ENCODE peak calls at places on chromosomes 16 and 17, in nine cellular contexts. F is HCT116, M is stomach, O is prostate gland, B is lower leg skin, I is posterior vena cava, J is GM23248, Z is AML-193, D is MM.1S. N is an unnamed sample.

GRCh38 chr17:42307362-42307927 is 19.1 kb downstream of the STAT5A start:
- DNase-seq in D (no peak), M (no peak), I (no peak), Z (no peak), F (no peak), O (no peak), B (no peak), J (no peak), N (no peak)

GRCh38 chr16:12340151-12340733 is 363.7 kb downstream of the SNX29 start:
- DNase-seq in Z (no peak), D (peak; percentile 24), O (peak; percentile 36), B (no peak), I (no peak), F (peak; percentile 55), M (peak; percentile 41), J (peak; percentile 85), N (peak; percentile 24)

GRCh38 chr17:5592382-5592781 is 8.1 kb upstream of the NLRP1 start:
- DNase-seq in J (peak; percentile 64), F (peak; percentile 29), M (no peak), B (no peak), I (no peak), O (no peak), Z (peak; percentile 0), D (peak; percentile 67), N (peak; percentile 51)

GRCh38 chr16:28090646-28091377 is 27.3 kb upstream of the GSG1L start:
- DNase-seq in B (no peak), F (no peak), J (peak; percentile 65), I (peak; percentile 57), Z (no peak), O (no peak), D (no peak), M (no peak), N (no peak)

GRCh38 chr17:50203086-50203485 is 1.7 kb upstream of the COL1A1 start:
- DNase-seq in M (no peak), Z (no peak), B (no peak), I (peak; percentile 81), F (no peak), J (peak; percentile 91), D (no peak), O (no peak), N (no peak)

GRCh38 chr17:37483311-37484039 is 6.2 kb upstream of the DUSP14 start:
- DNase-seq in D (no peak), Z (no peak), O (no peak), I (no peak), J (peak; percentile 89), M (no peak), F (no peak), B (no peak), N (peak; percentile 53)

GRCh38 chr16:58196898-58197313 is 1.0 kb downstream of the CSNK2A2 start:
- DNase-seq in O (no peak), I (no peak), M (no peak), D (no peak), F (no peak), Z (no peak), B (no peak), J (peak; percentile 62), N (no peak)

GRCh38 chr16:66135376-66135775 is 231.1 kb upstream of the CDH5 start:
- DNase-seq in J (no peak), O (no peak), F (no peak), B (peak; percentile 85), Z (no peak), M (no peak), I (no peak), D (no peak), N (no peak)

GRCh38 chr17:39737761-39738567 is at the start of gene GRB7:
- DNase-seq in J (no peak), D (peak; percentile 75), M (peak; percentile 94), F (peak; percentile 57), Z (no peak), B (no peak), O (peak; percentile 90), I (no peak), N (peak; percentile 76)

GRCh38 chr17:56681561-56682266 is 88.2 kb downstream of the NOG start:
- DNase-seq in B (peak; percentile 34), D (peak; percentile 90), J (peak; percentile 90), F (peak; percentile 53), Z (no peak), I (no peak), O (no peak), M (no peak), N (no peak)

GRCh38 chr17:6035801-6036394 is 34.3 kb upstream of the WSCD1 start:
- DNase-seq in Z (no peak), D (no peak), I (no peak), B (peak; percentile 76), M (no peak), O (no peak), J (no peak), F (no peak), N (no peak)

GRCh38 chr16:17983847-17984639 is 352.5 kb downstream of the NPIPA8 start:
- DNase-seq in Z (no peak), J (no peak), B (no peak), F (no peak), O (no peak), M (no peak), I (no peak), D (no peak), N (no peak)

N was measured in COLO829.